ENCODE peak calls at places on chromosomes 12 and 14, in seven cellular contexts. M is esophagus muscularis mucosa, L is stomach, C is GM23338, U is HL-60, B is SK-N-MC, K is GM12891. Q is an unnamed sample.

GRCh38 chr12:115998119-115998633 is 279.3 kb downstream of the MED13L start:
- DNase-seq in M (no peak), L (no peak), C (peak; percentile 73), U (no peak), B (peak; percentile 34), K (no peak), Q (peak; percentile 70)

GRCh38 chr14:69237142-69237541 is 22.8 kb upstream of the GALNT16 start:
- DNase-seq in M (no peak), L (no peak), C (peak; percentile 28), U (no peak), B (no peak), K (no peak), Q (no peak)

GRCh38 chr14:69268223-69268622 is 8.3 kb downstream of the GALNT16 start:
- DNase-seq in M (no peak), L (no peak), C (no peak), U (no peak), B (no peak), K (no peak), Q (no peak)

GRCh38 chr14:99627510-99628381 is 17.2 kb upstream of the HHIPL1 start:
- DNase-seq in M (no peak), L (no peak), C (no peak), U (no peak), B (no peak), K (no peak), Q (no peak)

GRCh38 chr12:16003460-16003859 is 92.3 kb downstream of the DERA start:
- DNase-seq in M (no peak), L (no peak), C (no peak), U (no peak), B (no peak), K (no peak), Q (no peak)

GRCh38 chr12:40152783-40153383 is 47.0 kb upstream of the SLC2A13 start:
- DNase-seq in M (no peak), L (peak; percentile 50), C (peak; percentile 65), U (no peak), B (peak; percentile 66), K (no peak), Q (peak; percentile 68)

GRCh38 chr14:92540472-92541048 is 27.0 kb downstream of the RIN3 start:
- DNase-seq in M (peak; percentile 97), L (peak; percentile 64), C (peak; percentile 15), U (no peak), B (no peak), K (no peak), Q (peak; percentile 99)

GRCh38 chr12:119673634-119674033 is 5.7 kb downstream of the PRKAB1 start:
- DNase-seq in M (no peak), L (no peak), C (no peak), U (no peak), B (no peak), K (no peak), Q (peak; percentile 85)

GRCh38 chr12:56336361-56337167 is 2.1 kb upstream of the IL23A start:
- DNase-seq in M (no peak), L (no peak), C (peak; percentile 8), U (peak; percentile 98), B (no peak), K (no peak), Q (no peak)

GRCh38 chr12:1769809-1770494 is 50.4 kb upstream of the LRTM2 start:
- DNase-seq in M (no peak), L (no peak), C (no peak), U (no peak), B (no peak), K (no peak), Q (no peak)

GRCh38 chr14:23056956-23057756 is at the start of gene CDH24:
- DNase-seq in M (no peak), L (peak; percentile 80), C (peak; percentile 86), U (no peak), B (no peak), K (peak; percentile 91), Q (peak; percentile 62)

GRCh38 chr12:643478-644292 is 19.6 kb downstream of the NINJ2 start:
- DNase-seq in M (no peak), L (peak; percentile 32), C (peak; percentile 40), U (peak; percentile 65), B (no peak), K (no peak), Q (peak; percentile 78)

GRCh38 chr12:94080684-94081009 is 67.7 kb upstream of the PLXNC1 start:
- DNase-seq in M (no peak), L (no peak), C (no peak), U (no peak), B (no peak), K (no peak), Q (no peak)

GRCh38 chr14:78455896-78456435 is 285.8 kb downstream of the NRXN3 start:
- DNase-seq in M (no peak), L (no peak), C (no peak), U (no peak), B (no peak), K (peak; percentile 4), Q (no peak)

GRCh38 chr12:51198568-51199400 is 19.1 kb downstream of the POU6F1 start:
- DNase-seq in M (no peak), L (no peak), C (no peak), U (no peak), B (no peak), K (no peak), Q (no peak)

GRCh38 chr12:52769946-52770345 is 7.2 kb downstream of the KRT76 start:
- DNase-seq in M (no peak), L (no peak), C (no peak), U (no peak), B (no peak), K (no peak), Q (no peak)

GRCh38 chr12:54439521-54440255 is 20.6 kb upstream of the ITGA5 start:
- DNase-seq in M (no peak), L (no peak), C (peak; percentile 76), U (peak; percentile 66), B (peak; percentile 48), K (no peak), Q (peak; percentile 77)

GRCh38 chr14:81849714-81850113 is 316.1 kb upstream of the SEL1L start:
- DNase-seq in M (no peak), L (no peak), C (no peak), U (peak; percentile 77), B (no peak), K (no peak), Q (no peak)

GRCh38 chr12:25712169-25712568 is 159.1 kb upstream of the LMNTD1 start:
- DNase-seq in M (no peak), L (no peak), C (no peak), U (no peak), B (no peak), K (no peak), Q (no peak)

GRCh38 chr12:96249196-96250118 is 55.3 kb downstream of the ELK3 start:
- DNase-seq in M (peak; percentile 92), L (no peak), C (no peak), U (no peak), B (no peak), K (no peak), Q (no peak)

GRCh38 chr14:21097616-21098133 is 780 bp downstream of the ZNF219 start:
- DNase-seq in M (no peak), L (no peak), C (peak; percentile 84), U (no peak), B (no peak), K (no peak), Q (no peak)

GRCh38 chr14:101068293-101068957 is 164.9 kb upstream of the RTL1 start:
- DNase-seq in M (no peak), L (no peak), C (no peak), U (no peak), B (no peak), K (no peak), Q (no peak)
- TF ChIP-seq POLR2AphosphoS5 in M (no peak), L (no peak), C (no peak), U (no peak), B (no peak), K (no peak), Q (no peak)

DNA sequence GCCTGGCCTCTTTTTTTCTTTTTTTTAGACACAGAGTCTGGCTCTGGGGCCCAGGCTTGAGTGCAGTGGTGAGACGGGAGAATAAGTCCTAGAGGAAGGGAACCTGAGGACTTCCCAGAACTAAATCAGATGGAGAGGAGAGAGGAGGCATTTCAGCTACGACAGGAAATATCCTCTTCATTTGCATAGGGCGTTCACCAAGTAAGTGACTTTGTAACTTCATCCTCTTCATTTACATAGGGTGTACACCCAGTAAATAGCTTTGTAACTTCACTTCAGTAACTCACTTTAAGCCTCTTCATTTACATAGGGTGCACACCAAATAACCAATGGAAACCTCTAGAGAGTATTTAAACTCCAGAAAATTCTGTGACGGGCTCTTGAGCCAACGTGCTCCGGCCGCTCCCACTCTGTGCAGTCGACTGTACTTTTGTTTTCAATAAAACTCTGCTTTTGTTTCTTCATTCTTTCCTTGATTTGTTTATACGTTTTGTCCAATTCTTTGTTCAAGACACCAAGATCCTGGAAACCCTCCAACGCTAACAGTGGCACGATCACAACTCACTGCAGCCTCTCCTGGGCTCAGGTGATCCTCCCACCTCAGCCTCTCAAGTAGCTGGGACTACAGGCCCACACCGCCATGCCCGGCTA is 21.4 kb upstream of the ANKRD9 start:
- DNase-seq in M (no peak), L (no peak), C (no peak), U (no peak), B (peak; percentile 78), K (no peak), Q (no peak)
- TF ChIP-seq POLR2AphosphoS5 in M (no peak), L (no peak), C (no peak), U (no peak), B (peak; percentile 31), K (no peak), Q (no peak)

GRCh38 chr14:73753887-73754880 is 40.0 kb upstream of the PNMA1 start:
- DNase-seq in M (no peak), L (no peak), C (no peak), U (peak; percentile 68), B (no peak), K (no peak), Q (peak; percentile 57)
- TF ChIP-seq POLR2AphosphoS5 in M (no peak), L (no peak), C (no peak), U (peak; percentile 62), B (no peak), K (peak; percentile 81), Q (no peak)

DNA sequence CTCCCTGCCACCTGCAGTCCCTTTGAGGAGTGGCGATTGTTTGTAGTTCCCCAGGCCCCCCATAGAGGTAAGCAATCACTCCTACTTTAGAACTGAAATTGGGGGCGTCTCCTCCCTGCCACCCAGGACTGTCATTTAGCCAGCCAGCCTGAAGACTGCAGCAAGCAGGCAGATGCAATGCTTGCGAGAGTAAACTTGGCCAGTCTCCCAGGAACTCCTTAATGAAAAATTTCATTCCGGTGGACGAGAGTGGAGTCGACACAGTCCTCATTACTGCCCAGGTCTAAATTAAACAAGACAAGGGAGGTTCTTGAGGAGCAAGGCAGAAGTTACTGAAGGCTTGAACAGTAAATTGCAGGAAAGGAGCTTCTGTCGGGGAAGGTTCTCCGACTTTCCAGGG is 239.5 kb downstream of the SLC41A2 start:
- DNase-seq in M (no peak), L (no peak), C (no peak), U (no peak), B (no peak), K (no peak), Q (no peak)
- TF ChIP-seq POLR2AphosphoS5 in M (no peak), L (peak; percentile 18), C (no peak), U (no peak), B (no peak), K (no peak), Q (no peak)

DNA sequence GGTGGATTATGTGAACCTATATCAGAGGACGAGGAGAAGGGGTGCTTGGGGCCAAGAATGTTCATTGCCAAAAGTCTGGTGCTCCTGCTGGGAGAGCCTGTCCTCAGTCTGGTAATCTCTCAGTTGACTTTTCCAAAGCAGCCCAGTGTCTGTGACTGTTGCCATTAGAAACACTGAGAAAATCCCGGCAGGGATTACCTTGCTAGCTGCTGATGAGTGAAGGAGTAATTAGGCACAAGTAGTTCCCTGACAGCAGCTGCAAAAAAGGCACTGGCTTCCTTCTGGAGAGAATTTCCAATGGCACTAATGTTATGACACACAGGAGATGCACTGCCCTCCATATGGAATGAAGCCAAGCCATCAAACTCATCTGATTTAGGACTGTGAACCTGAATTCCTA is 1321.2 kb upstream of the SEL1L start:
- DNase-seq in M (no peak), L (no peak), C (no peak), U (no peak), B (no peak), K (no peak), Q (no peak)
- TF ChIP-seq POLR2AphosphoS5 in M (no peak), L (no peak), C (no peak), U (no peak), B (no peak), K (no peak), Q (no peak)